ENCODE peak calls at places on chromosome 11, in six cellular contexts. M is left ventricle myocardium inferior; L is G401; V is A549; D is psoas muscle; I is activated effector memory CD4-positive, alpha-beta T cell treated with Interleukin-2 at 50 U/mL for 16 hours. E is an unnamed sample.

GRCh38 chr11:125994509-125994908 is 48.7 kb downstream of the VSIG10L2 start:
- DNase-seq in V (no peak), D (no peak), M (no peak), I (no peak), L (no peak), E (no peak)

GRCh38 chr11:13297917-13298356 is 20.3 kb downstream of the BMAL1 start:
- DNase-seq in V (no peak), I (no peak), L (no peak), M (no peak), D (no peak), E (no peak)

GRCh38 chr11:68014157-68014965 is 4.2 kb downstream of the ALDH3B1 start:
- DNase-seq in V (peak; percentile 100), I (no peak), D (peak; percentile 63), L (no peak), M (no peak), E (peak; percentile 75)

GRCh38 chr11:75263944-75264349 is 23.4 kb downstream of the TPBGL start:
- DNase-seq in I (no peak), L (no peak), V (no peak), D (no peak), M (no peak), E (peak; percentile 33)

GRCh38 chr11:75174781-75175370 is 24.0 kb downstream of the SLCO2B1 start:
- DNase-seq in I (peak; percentile 17), V (no peak), M (no peak), D (no peak), L (no peak), E (peak; percentile 43)

GRCh38 chr11:110165039-110165438 is 71.8 kb downstream of the ZC3H12C start:
- DNase-seq in M (no peak), V (no peak), L (no peak), I (no peak), D (no peak), E (no peak)

GRCh38 chr11:133902506-133902905 is 54.3 kb downstream of the IGSF9B start:
- DNase-seq in I (no peak), L (no peak), M (no peak), V (no peak), D (no peak), E (no peak)

GRCh38 chr11:65310215-65310614 is 4.5 kb upstream of the CDC42EP2 start:
- DNase-seq in L (no peak), V (no peak), I (no peak), M (peak; percentile 71), D (peak; percentile 65), E (no peak)

GRCh38 chr11:133827556-133827955 is 17.8 kb downstream of the SPATA19 start:
- DNase-seq in I (no peak), M (no peak), V (no peak), D (no peak), L (no peak), E (no peak)

GRCh38 chr11:132068556-132068955 is 698.1 kb downstream of the NTM start:
- DNase-seq in I (no peak), D (no peak), M (no peak), V (no peak), L (peak; percentile 16), E (peak; percentile 64)

GRCh38 chr11:38788591-38788990 is 2190.6 kb upstream of the RAG2 start:
- DNase-seq in M (no peak), I (no peak), L (no peak), V (no peak), D (no peak), E (no peak)

GRCh38 chr11:83249972-83250593 is 36.1 kb downstream of the CCDC90B start:
- DNase-seq in L (peak; percentile 46), I (no peak), D (no peak), M (no peak), V (peak; percentile 58), E (peak; percentile 61)

GRCh38 chr11:83004855-83005556 is 66.7 kb downstream of the RAB30 start:
- DNase-seq in D (no peak), M (no peak), I (no peak), V (no peak), L (no peak), E (no peak)